ENCODE peak calls at places on chromosomes 16 and 17, in six cellular contexts. P is GM23338, I is fibroblast of lung, L is neural progenitor cell, N is hepatocyte, O is GM12878. J is an unnamed sample.

GRCh38 chr17:4585203-4585939 is 1.0 kb downstream of the SMTNL2 start:
- DNase-seq in P (no peak), I (no peak), L (peak), N (peak), O (no peak), J (no peak)

GRCh38 chr16:58508671-58509251 is 6.6 kb upstream of the SETD6 start:
- DNase-seq in P (no peak), I (no peak), L (no peak), N (no peak), O (no peak), J (no peak)

GRCh38 chr16:66588981-66589713 is 9.9 kb downstream of the CMTM2 start:
- DNase-seq in P (peak), I (peak), L (peak), N (no peak), O (no peak), J (no peak)

GRCh38 chr17:63171428-63172205 is 205.6 kb downstream of the TANC2 start:
- DNase-seq in P (no peak), I (peak), L (no peak), N (no peak), O (no peak), J (peak)

GRCh38 chr16:57276596-57276995 is 7.9 kb downstream of the PLLP start:
- DNase-seq in P (no peak), I (no peak), L (no peak), N (no peak), O (no peak), J (peak)

GRCh38 chr17:62807812-62808575 is at the start of gene MARCHF10:
- DNase-seq in P (peak), I (no peak), L (peak), N (peak), O (no peak), J (peak)

GRCh38 chr17:62637809-62638208 is 10.3 kb downstream of the MRC2 start:
- DNase-seq in P (peak), I (no peak), L (peak), N (no peak), O (no peak), J (no peak)

GRCh38 chr17:44775136-44775837 is 16.5 kb downstream of the ADAM11 start:
- DNase-seq in P (peak), I (peak), L (peak), N (no peak), O (peak), J (peak)

GRCh38 chr17:55709984-55710383 is 12.7 kb downstream of the TMEM100 start:
- DNase-seq in P (no peak), I (no peak), L (no peak), N (no peak), O (no peak), J (no peak)

GRCh38 chr16:69465083-69465721 is 40.8 kb downstream of the CYB5B start:
- DNase-seq in P (no peak), I (peak), L (no peak), N (peak), O (peak), J (peak)

GRCh38 chr17:32541640-32542039 is 54.8 kb downstream of the CDK5R1 start:
- DNase-seq in P (peak), I (no peak), L (no peak), N (no peak), O (no peak), J (no peak)

GRCh38 chr16:81493755-81494433 is 49.3 kb downstream of the CMIP start:
- DNase-seq in P (no peak), I (peak), L (no peak), N (peak), O (no peak), J (peak)

DNA sequence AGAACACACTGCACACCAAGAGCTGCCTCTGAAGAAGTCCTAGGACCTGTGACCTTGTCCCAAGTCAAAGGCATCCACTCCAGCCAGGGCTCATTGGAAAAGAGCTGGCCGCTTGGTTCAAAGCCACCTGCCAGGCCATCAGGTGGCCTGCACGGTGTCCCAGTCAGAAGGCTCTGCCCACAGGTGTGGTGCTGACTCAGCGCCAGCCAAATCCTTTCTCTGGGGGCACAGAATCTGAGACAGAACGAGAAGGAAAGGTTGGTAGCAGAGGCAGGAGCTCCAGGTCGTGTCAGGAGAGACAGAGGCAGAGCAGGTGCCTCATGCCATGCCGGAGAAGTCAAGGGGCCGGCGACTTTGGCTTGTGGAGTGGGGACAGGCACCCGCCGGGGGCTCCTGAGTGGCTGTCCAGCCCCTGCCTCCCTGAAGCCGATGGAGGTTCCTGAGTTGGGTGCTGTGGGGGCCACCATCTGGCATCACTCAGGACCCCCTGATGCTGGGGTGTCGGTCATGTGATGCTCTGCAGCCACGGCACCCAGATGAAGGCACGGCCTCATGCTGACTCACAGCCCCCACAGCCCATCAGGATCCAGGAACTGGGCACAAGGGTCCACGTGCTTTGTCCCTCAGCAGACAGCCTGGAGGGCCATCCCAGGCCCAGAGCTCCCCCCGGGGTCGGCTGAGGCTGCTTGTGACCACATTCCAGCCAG is 128.1 kb upstream of the FOXF1 start:
- DNase-seq in P (no peak), I (no peak), L (no peak), N (no peak), O (no peak), J (no peak)
- H2AFZ ChIP-seq in P (no peak), I (no peak), L (no peak), N (no peak), O (no peak), J (no peak)

GRCh38 chr17:8063761-8064589 is 23.5 kb downstream of the ALOX12B start:
- DNase-seq in P (peak), I (no peak), L (no peak), N (no peak), O (no peak), J (no peak)

GRCh38 chr17:8060274-8060673 is 21.4 kb downstream of the ALOX15B start:
- DNase-seq in P (peak), I (peak), L (peak), N (peak), O (peak), J (peak)

GRCh38 chr17:8062435-8062806 is 23.6 kb downstream of the ALOX15B start:
- DNase-seq in P (no peak), I (peak), L (no peak), N (no peak), O (no peak), J (no peak)

GRCh38 chr17:8064590-8065019 is 22.9 kb downstream of the ALOX12B start:
- DNase-seq in P (no peak), I (no peak), L (no peak), N (no peak), O (no peak), J (no peak)

DNA sequence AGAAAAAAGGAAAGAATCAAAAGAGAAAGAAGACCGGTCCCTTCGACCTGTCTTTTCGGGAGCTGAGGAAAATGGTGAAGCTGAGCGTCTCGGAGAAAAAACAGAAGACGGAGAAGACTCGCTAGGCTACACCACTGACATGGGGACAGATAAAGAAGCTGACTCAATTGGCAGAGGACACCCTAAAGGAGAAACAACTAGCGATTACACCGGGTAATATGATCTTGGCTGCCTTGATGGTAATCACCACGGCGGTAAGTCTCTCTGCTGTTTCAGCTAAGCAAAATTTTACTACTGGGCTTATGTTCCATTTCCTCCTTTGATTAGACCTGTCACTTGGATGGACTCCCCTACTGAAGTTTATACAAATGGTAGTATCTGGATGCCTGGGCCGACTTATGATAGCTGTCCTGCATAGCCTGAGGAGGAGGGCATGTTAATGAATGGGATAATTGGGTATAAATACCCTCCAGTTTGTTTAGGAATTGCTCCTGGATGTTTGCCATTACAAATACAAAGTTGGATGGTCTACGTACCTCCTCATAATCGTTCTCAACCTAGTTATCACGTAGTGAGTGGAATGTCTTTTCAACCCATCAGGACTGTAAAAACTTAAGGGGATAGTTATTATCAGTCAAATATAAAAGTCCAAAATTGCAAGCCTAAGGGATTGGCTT is 24.1 kb downstream of the ALOX15B start:
- DNase-seq in P (no peak), I (no peak), L (no peak), N (no peak), O (no peak), J (no peak)
- H2AFZ ChIP-seq in P (no peak), I (no peak), L (no peak), N (peak), O (no peak), J (no peak)

DNA sequence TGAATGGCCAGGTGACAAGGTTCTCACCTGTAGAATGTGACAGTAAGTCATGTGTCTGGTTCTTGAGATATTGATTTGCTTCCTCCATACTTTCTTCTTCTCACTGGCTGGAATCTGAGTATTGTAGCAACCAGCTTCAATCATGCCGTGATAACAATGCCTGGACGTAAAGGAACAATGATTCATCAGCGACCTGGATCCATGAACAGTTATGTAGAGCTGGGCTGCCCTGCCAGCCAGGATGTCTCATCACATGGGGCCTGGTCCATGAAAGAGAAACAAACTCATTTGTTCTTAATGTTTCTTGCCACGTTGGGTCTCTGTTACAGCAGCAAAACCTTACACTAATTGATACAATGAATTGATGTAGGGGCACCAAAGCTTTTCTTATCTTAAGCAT is 627.2 kb downstream of the TOX3 start:
- DNase-seq in P (no peak), I (no peak), L (no peak), N (no peak), O (no peak), J (no peak)
- H2AFZ ChIP-seq in P (peak), I (no peak), L (no peak), N (no peak), O (no peak), J (no peak)

GRCh38 chr16:85611455-85612190 is 1.5 kb upstream of the GSE1 start:
- DNase-seq in P (peak), I (peak), L (peak), N (peak), O (no peak), J (peak)
- H2AFZ ChIP-seq in P (no peak), I (no peak), L (no peak), N (peak), O (no peak), J (peak)

GRCh38 chr16:84144301-84144858 is 597 bp downstream of the HSDL1 start:
- DNase-seq in P (peak), I (peak), L (peak), N (peak), O (no peak), J (peak)

GRCh38 chr16:84143081-84143480 is 1.9 kb downstream of the HSDL1 start:
- DNase-seq in P (no peak), I (no peak), L (no peak), N (no peak), O (no peak), J (no peak)

GRCh38 chr16:84141143-84141670 is 3.8 kb downstream of the HSDL1 start:
- DNase-seq in P (peak), I (no peak), L (no peak), N (no peak), O (no peak), J (peak)

GRCh38 chr16:84143784-84144199 is 1.2 kb downstream of the HSDL1 start:
- DNase-seq in P (peak), I (peak), L (peak), N (peak), O (no peak), J (no peak)

DNA sequence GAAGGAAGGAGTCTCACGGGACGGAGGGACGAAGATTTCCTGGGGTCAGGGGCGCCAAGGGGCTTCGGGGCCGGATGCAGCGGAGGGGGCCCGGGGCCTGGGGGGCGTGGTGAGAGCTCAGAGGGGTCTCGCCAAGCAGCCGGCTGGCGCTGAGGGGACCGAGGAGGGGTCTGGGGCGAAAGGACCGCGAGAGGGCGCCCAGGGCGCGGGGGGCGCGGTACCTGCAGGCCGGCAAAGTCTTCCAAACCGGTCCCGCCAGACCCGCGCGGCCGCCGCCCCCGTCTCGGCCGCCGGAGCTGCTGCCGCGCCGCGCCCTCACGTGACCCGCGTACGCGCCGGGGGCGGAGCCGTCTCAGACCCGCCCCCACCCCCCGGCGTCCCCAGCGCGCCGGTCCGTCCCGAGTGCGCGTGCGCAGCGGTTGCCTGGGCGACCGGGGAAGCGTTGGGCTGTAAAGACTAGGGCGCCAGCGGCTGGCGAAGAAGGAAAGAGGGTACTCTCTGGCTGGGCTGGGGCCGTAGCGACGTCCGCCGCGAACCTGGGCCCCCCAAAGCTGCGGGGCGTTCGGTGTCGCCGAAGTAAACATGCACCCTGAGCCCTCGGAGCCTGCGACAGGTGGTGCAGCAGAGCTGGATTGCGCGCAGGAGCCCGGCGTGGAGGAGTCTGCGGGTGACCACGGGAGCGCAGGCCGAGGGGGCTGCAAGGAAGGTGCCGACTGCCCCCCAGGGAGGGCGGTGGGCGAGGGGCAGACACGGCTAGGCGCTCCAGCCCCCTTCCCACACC is at the start of the genes DNAAF1 and HSDL1:
- DNase-seq in P (peak), I (peak), L (peak), N (peak), O (peak), J (peak)
- H2AFZ ChIP-seq in P (peak), I (peak), L (peak), N (peak), O (peak), J (peak)

J was measured in trophoblast cell.